ENCODE peak calls at places on chromosomes 13 and 19, in ten cellular contexts. E is cardiac muscle cell, P is left ventricle myocardium inferior, O is heart left ventricle, N is thoracic aorta, X is bronchial epithelial cell, S is H7, V is mesendoderm, K is Caco-2, G is hepatocyte. U is an unnamed sample.
A peak's percentile ranks its signal among the peaks of the same experiment; 100 is the strongest.

GRCh38 chr13:27601771-27602170 is 18.6 kb downstream of the LNX2 start:
- DNase-seq in E (no peak), P (no peak), O (no peak), N (no peak), X (no peak), S (no peak), V (no peak), K (no peak), G (no peak), U (no peak)

GRCh38 chr19:35986664-35987570 is 8.1 kb upstream of the SDHAF1 start:
- DNase-seq in E (no peak), P (peak; percentile 50), O (no peak), N (no peak), X (no peak), S (peak; percentile 90), V (peak; percentile 59), K (no peak), G (peak; percentile 34), U (no peak)

GRCh38 chr19:4539697-4540581 is at the start of gene LRG1:
- DNase-seq in E (peak; percentile 80), P (no peak), O (no peak), N (no peak), X (peak; percentile 65), S (peak; percentile 82), V (peak; percentile 25), K (no peak), G (peak; percentile 73), U (no peak)

GRCh38 chr13:99392806-99393135 is 85.6 kb upstream of the GPR183 start:
- DNase-seq in E (no peak), P (no peak), O (no peak), N (no peak), X (no peak), S (no peak), V (no peak), K (no peak), G (no peak), U (no peak)

GRCh38 chr13:113359556-113359955 is 4.4 kb downstream of the GRTP1 start:
- DNase-seq in E (no peak), P (no peak), O (no peak), N (no peak), X (no peak), S (no peak), V (no peak), K (no peak), G (no peak), U (peak; percentile 70)

GRCh38 chr19:40381321-40381720 is 8.7 kb downstream of the HIPK4 start:
- DNase-seq in E (no peak), P (no peak), O (no peak), N (no peak), X (no peak), S (peak; percentile 85), V (peak; percentile 58), K (no peak), G (no peak), U (no peak)

GRCh38 chr13:75544681-75545333 is 4.8 kb upstream of the UCHL3 start:
- DNase-seq in E (peak; percentile 94), P (no peak), O (no peak), N (no peak), X (peak; percentile 85), S (no peak), V (no peak), K (no peak), G (no peak), U (no peak)

GRCh38 chr13:94858856-94859811 is 146.8 kb upstream of the SOX21 start:
- DNase-seq in E (peak; percentile 87), P (peak; percentile 67), O (peak; percentile 79), N (no peak), X (no peak), S (no peak), V (peak; percentile 8), K (no peak), G (peak; percentile 30), U (peak; percentile 81)

GRCh38 chr19:13206581-13206980 is 56.4 kb downstream of the IER2 start:
- DNase-seq in E (no peak), P (no peak), O (no peak), N (no peak), X (no peak), S (peak; percentile 36), V (no peak), K (no peak), G (no peak), U (no peak)

GRCh38 chr13:80599765-80600164 is 258.8 kb upstream of the SPRY2 start:
- DNase-seq in E (no peak), P (no peak), O (no peak), N (no peak), X (no peak), S (no peak), V (no peak), K (no peak), G (no peak), U (no peak)

GRCh38 chr13:34751044-34751443 is 191.0 kb upstream of the NBEA start:
- DNase-seq in E (no peak), P (no peak), O (no peak), N (no peak), X (no peak), S (no peak), V (no peak), K (no peak), G (no peak), U (no peak)

GRCh38 chr19:1382250-1382649 is 1.5 kb upstream of the NDUFS7 start:
- DNase-seq in E (no peak), P (no peak), O (no peak), N (no peak), X (no peak), S (no peak), V (no peak), K (no peak), G (no peak), U (no peak)

GRCh38 chr19:29587518-29587986 is 18.5 kb upstream of the POP4 start:
- DNase-seq in E (no peak), P (no peak), O (no peak), N (no peak), X (peak; percentile 24), S (no peak), V (no peak), K (no peak), G (no peak), U (no peak)

GRCh38 chr19:752652-753517 is 2.0 kb downstream of the MISP start:
- DNase-seq in E (peak; percentile 73), P (no peak), O (no peak), N (no peak), X (peak; percentile 92), S (peak; percentile 66), V (no peak), K (peak; percentile 99), G (peak; percentile 90), U (no peak)

DNA sequence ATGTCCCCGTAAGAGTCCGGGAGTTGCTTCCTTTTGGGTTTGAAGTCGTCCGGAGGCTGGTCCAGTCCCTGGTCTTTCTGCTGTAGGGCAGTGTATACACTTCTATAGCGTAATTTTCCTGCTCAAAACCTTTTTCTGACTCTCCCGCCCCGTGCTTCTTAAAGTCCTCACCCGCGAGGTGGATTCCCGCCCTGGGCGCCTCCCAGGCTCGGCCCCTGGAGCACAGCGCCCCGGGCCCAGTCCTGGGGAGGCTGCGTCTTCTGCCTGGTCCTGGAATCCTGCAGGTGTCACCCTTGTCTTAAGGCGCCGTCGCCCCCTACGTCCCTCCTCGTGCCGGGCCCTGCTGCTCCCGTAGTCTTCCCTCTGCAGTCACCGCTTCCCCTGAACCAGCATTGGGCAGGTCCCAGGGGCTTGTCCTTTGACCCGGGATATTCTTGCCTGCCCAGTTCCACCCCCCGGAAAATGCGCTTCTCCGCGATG is 34.4 kb upstream of the ZNF808 start:
- DNase-seq in E (no peak), P (peak; percentile 15), O (no peak), N (no peak), X (no peak), S (peak; percentile 82), V (peak; percentile 91), K (peak; percentile 46), G (peak; percentile 73), U (no peak)
- H3K4me3 ChIP-seq in E (peak overlapping the region; percentile 31), P (peak overlapping the region; percentile 51), O (no peak overlapping the region), N (peak overlapping the region; percentile 65), X (no peak overlapping the region), S (peak overlapping the region; percentile 62), V (peak overlapping the region; percentile 66), K (no peak overlapping the region), G (peak overlapping the region; percentile 57), U (no peak overlapping the region)

GRCh38 chr19:57974434-57974833 is at the start of gene C19orf18:
- DNase-seq in E (no peak), P (no peak), O (no peak), N (no peak), X (no peak), S (no peak), V (no peak), K (no peak), G (no peak), U (no peak)

GRCh38 chr19:57978586-57979289 is 4.4 kb upstream of the C19orf18 start:
- DNase-seq in E (no peak), P (no peak), O (no peak), N (no peak), X (peak; percentile 8), S (no peak), V (peak; percentile 37), K (no peak), G (no peak), U (no peak)
- H3K4me3 ChIP-seq in E (no peak overlapping the region), P (no peak overlapping the region), O (no peak overlapping the region), N (peak overlapping the region; percentile 25), X (no peak overlapping the region), S (no peak overlapping the region), V (no peak overlapping the region), K (no peak overlapping the region), G (peak overlapping the region; percentile 23), U (no peak overlapping the region)

GRCh38 chr19:7645656-7646425 is 8.9 kb downstream of the STXBP2 start:
- DNase-seq in E (no peak), P (no peak), O (no peak), N (no peak), X (no peak), S (no peak), V (peak; percentile 53), K (no peak), G (no peak), U (no peak)
- H3K4me3 ChIP-seq in E (no peak overlapping the region), P (no peak overlapping the region), O (no peak overlapping the region), N (no peak overlapping the region), X (no peak overlapping the region), S (no peak overlapping the region), V (no peak overlapping the region), K (no peak overlapping the region), G (no peak overlapping the region), U (no peak overlapping the region)

GRCh38 chr13:58406545-58406944 is 775.0 kb downstream of the PCDH17 start:
- DNase-seq in E (no peak), P (no peak), O (no peak), N (no peak), X (no peak), S (no peak), V (no peak), K (no peak), G (no peak), U (no peak)
- H3K4me3 ChIP-seq in E (no peak overlapping the region), P (no peak overlapping the region), O (no peak overlapping the region), N (no peak overlapping the region), X (no peak overlapping the region), S (no peak overlapping the region), V (no peak overlapping the region), K (no peak overlapping the region), G (no peak overlapping the region), U (no peak overlapping the region)

GRCh38 chr13:51587372-51587771 is 3.1 kb downstream of the WDFY2 start:
- DNase-seq in E (no peak), P (no peak), O (no peak), N (no peak), X (no peak), S (no peak), V (no peak), K (no peak), G (no peak), U (no peak)
- H3K4me3 ChIP-seq in E (no peak overlapping the region), P (no peak overlapping the region), O (no peak overlapping the region), N (no peak overlapping the region), X (no peak overlapping the region), S (no peak overlapping the region), V (no peak overlapping the region), K (no peak overlapping the region), G (no peak overlapping the region), U (no peak overlapping the region)

U was measured in suprapubic skin.